ENCODE peak calls at places on chromosomes 5 and 9, in four cellular contexts. F is HepG2, S is K562, E is GM12878. K is an unnamed sample.

GRCh38 chr5:109516385-109516784 is 106.6 kb upstream of the PJA2 start:
- DNase-seq in S (no peak), E (no peak), F (no peak), K (no peak)

GRCh38 chr5:155004138-155004744 is 9.3 kb upstream of the KIF4B start:
- DNase-seq in F (peak; percentile 30), E (no peak), S (peak; percentile 18), K (peak; percentile 45)

GRCh38 chr5:136730426-136730825 is 365.1 kb upstream of the TRPC7 start:
- DNase-seq in E (no peak), S (no peak), F (no peak), K (no peak)

GRCh38 chr5:79850941-79851693 is 139.9 kb downstream of the MTX3 start:
- DNase-seq in E (no peak), S (no peak), F (no peak), K (no peak)

GRCh38 chr9:444528-444927 is 229.9 kb downstream of the DOCK8 start:
- DNase-seq in E (no peak), S (no peak), F (no peak), K (no peak)

GRCh38 chr5:1038417-1039209 is 30.0 kb downstream of the NKD2 start:
- DNase-seq in F (no peak), E (no peak), S (no peak), K (no peak)

GRCh38 chr9:118529210-118529609 is 825.0 kb downstream of the TLR4 start:
- DNase-seq in F (no peak), E (no peak), S (no peak), K (no peak)

GRCh38 chr5:169052207-169052606 is 248.7 kb downstream of the SLIT3 start:
- DNase-seq in E (no peak), F (no peak), S (no peak), K (no peak)

GRCh38 chr9:88460583-88461332 is 72.5 kb downstream of the SPIN1 start:
- DNase-seq in F (no peak), E (no peak), S (no peak), K (peak; percentile 21)

GRCh38 chr5:43661102-43661501 is 58.1 kb downstream of the NNT start:
- DNase-seq in F (peak; percentile 40), E (no peak), S (no peak), K (peak; percentile 62)

GRCh38 chr9:109865521-109865920 is 85.5 kb downstream of the PALM2AKAP2 start:
- DNase-seq in S (no peak), E (no peak), F (no peak), K (no peak)
- TF ChIP-seq BHLHE40 in S (no peak), E (no peak), F (no peak), K (no peak)

GRCh38 chr5:67696446-67696845 is 499.8 kb upstream of the CD180 start:
- DNase-seq in S (no peak), F (no peak), E (no peak), K (no peak)

GRCh38 chr5:67699560-67699959 is 503.0 kb upstream of the CD180 start:
- DNase-seq in S (no peak), F (no peak), E (no peak), K (no peak)

GRCh38 chr5:67695369-67695768 is 498.8 kb upstream of the CD180 start:
- DNase-seq in S (no peak), E (no peak), F (no peak), K (no peak)

DNA sequence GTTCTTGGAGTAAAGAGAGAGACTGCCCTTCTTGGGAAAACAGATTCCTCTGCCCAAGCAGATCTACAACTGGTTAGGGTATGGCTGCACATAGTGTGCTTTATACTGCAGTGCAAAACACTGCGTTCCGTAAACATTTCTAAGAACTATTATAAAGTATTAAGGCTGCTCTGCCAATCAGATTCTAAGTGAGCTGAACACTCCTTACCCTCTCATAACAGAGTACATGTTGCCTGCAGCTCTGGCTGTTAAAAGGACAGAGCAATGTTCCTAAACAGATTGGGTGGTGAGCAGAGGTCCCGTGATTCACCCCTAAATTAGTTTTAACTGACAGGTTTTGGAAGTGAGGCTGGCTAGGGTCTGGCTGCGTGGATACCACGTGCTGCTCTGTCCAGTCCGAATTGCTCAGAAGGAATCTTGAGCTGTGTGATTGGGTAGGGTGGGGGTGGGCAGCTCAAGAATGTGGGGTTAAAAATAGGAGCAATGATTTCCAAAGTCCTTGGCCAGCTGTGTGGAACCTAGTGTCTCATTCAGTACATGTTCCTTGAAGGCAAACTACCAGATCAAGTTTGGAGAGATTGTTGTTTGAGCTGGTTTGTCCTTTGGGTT is 497.5 kb upstream of the CD180 start:
- DNase-seq in S (no peak), F (no peak), E (no peak), K (no peak)
- TF ChIP-seq MYC in S (no peak), F (no peak), E (no peak), K (no peak)

GRCh38 chr5:38426493-38426892 is 130.0 kb downstream of the LIFR start:
- DNase-seq in E (no peak), F (no peak), S (no peak), K (no peak)

GRCh38 chr5:38433160-38433861 is 123.1 kb downstream of the LIFR start:
- DNase-seq in E (no peak), S (no peak), F (no peak), K (no peak)

GRCh38 chr5:38434981-38435710 is 121.3 kb downstream of the LIFR start:
- DNase-seq in F (no peak), E (no peak), S (no peak), K (no peak)

GRCh38 chr5:38426986-38427950 is 129.2 kb downstream of the LIFR start:
- DNase-seq in F (no peak), S (no peak), E (no peak), K (no peak)

DNA sequence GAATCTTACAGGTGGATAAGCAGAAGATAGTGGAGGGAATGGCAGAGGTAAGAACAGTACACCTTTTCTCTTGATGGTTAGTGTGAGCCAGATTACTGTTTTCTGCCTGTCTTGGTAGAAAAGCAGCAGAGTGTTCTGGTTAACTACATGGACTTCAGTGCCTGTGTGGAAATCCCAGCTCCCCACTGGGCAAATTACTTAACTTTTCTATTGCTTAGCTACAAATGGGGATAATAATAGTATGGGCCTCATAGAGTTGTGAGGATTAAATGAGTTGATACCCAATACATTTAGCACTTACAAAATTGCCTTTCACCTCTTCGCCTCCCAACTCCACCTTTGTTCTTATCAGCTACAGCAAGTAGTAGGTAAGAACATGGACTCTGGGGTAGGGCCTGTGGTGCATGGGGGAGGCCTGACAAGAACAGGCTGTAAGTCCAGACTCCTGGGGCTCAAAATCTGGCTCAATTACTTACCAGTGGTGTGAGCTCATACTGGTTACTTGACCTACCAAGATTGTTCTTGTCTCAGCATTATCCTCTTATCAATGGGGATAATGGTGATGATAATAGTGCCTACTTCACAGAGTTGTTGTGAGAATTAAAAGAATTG is 125.1 kb downstream of the LIFR start:
- DNase-seq in F (no peak), S (no peak), E (no peak), K (no peak)
- TF ChIP-seq BHLHE40 in F (no peak), S (no peak), E (no peak), K (no peak)

GRCh38 chr9:71683598-71684235 is 84.6 kb downstream of the CEMIP2 start:
- DNase-seq in F (no peak), S (no peak), E (no peak), K (no peak)
- TF ChIP-seq MYC in F (no peak), S (no peak), E (no peak), K (no peak)

GRCh38 chr5:170481839-170482238 is 22.0 kb upstream of the KCNIP1 start:
- DNase-seq in S (no peak), E (no peak), F (no peak), K (no peak)
- TF ChIP-seq BHLHE40 in S (no peak), E (no peak), F (no peak), K (no peak)

DNA sequence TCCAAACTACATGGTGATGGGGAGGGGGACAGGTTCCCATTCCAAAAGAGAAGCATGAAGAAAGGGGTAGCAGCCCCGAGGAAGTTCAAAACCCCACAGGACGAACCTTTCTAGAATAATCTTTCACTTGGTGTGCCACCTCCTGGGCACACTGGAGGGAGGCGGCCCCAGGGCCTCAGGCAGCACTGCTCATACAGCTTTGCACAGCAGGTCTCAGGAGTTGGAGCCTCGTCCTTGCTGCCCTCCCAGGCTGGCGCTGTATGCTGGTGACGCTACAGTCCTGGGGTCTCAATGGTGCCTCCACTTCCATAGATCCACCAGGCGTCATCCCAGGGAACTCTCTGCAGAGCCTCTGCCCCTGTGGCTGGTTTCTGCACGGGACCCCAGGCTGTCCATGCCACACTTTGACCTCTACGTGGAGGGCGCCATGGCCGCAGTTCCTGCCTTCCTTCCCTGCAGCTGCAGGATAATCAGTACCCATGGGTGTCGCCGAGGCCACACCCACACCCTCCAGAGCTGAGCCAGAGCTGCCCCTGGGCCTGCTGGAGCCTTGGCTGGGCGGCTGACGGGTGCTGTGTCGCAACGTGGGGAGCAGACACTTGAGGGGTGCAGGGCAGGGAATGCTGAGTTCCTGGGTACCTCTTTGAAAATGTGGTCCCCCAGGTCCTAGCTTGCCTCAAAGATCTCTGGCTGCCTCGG is 95.3 kb downstream of the COL5A1 start:
- DNase-seq in S (no peak), E (no peak), F (no peak), K (no peak)
- TF ChIP-seq MYC in S (no peak), E (no peak), F (no peak), K (no peak)

GRCh38 chr5:170573660-170574059 is 69.8 kb downstream of the KCNIP1 start:
- DNase-seq in S (no peak), E (no peak), F (no peak), K (no peak)
- TF ChIP-seq BHLHE40 in S (no peak), E (no peak), F (no peak), K (no peak)

DNA sequence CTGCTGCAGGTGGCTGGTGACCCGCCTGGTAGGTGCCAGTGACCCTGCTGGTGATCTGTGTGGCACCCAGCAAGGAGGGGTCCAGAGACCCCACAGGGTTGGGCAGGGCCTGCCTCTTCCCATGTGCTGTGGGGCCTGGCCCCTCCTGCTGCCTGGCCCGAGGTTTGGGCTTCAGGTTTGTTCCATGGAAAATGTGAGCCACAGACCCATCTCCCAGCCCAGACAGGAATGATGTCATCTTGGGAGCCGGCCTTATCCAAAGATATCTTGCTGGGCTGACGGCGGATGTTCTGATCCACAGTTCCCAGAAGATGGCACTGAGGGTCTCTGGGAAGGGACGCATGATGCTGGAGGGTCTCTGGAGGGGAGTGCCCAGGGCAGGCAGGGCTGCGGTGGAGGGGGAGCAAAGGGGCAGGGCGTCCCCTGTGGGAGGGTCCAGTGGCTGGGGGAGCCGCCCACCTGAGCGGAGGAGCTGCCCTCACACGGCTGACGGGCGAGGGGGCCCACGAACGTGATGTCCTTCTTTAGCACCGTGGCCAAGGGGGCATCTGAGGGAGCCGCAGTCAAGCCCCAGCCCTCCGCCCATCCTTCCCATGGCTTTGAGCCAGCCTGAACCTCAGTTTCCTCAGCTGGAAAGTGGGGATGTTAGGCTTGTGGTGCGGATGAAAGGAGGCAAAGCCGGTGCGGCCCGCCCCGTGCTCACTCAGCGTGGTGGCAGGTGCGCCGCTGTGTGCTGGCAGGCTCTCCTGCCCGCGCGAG is 68.1 kb downstream of the COL5A1 start:
- DNase-seq in E (no peak), F (no peak), S (no peak), K (no peak)
- TF ChIP-seq MYC in E (no peak), F (no peak), S (no peak), K (no peak)

GRCh38 chr9:75788006-75788634 is 102.4 kb upstream of the PCSK5 start:
- DNase-seq in E (no peak), S (no peak), F (no peak), K (no peak)
- TF ChIP-seq BHLHE40 in E (no peak), S (no peak), F (no peak), K (no peak)

K was measured in A549.